ENCODE peak calls at places on chromosomes 12 and 14, in six cellular contexts. D, B, F, C, K and X are unnamed samples.

GRCh38 chr14:73241481-73242165 is 4.3 kb downstream of the PAPLN start:
- DNase-seq in D (no peak), B (no peak), F (no peak), C (no peak), K (no peak), X (no peak)

GRCh38 chr12:118052324-118053070 is 8.5 kb downstream of the WSB2 start:
- DNase-seq in D (no peak), B (peak), F (peak), C (peak), K (peak), X (peak)

GRCh38 chr12:113345318-113345717 is 10.4 kb upstream of the SLC8B1 start:
- DNase-seq in D (no peak), B (no peak), F (no peak), C (no peak), K (no peak), X (no peak)

GRCh38 chr12:3117628-3118027 is 40.4 kb downstream of the TSPAN9 start:
- DNase-seq in D (no peak), B (no peak), F (peak), C (peak), K (no peak), X (peak)

GRCh38 chr14:81211844-81212243 is 8.9 kb downstream of the GTF2A1 start:
- DNase-seq in D (peak), B (peak), F (peak), C (peak), K (no peak), X (peak)

GRCh38 chr12:92674500-92674899 is 28.3 kb upstream of the PLEKHG7 start:
- DNase-seq in D (no peak), B (no peak), F (no peak), C (no peak), K (no peak), X (no peak)

GRCh38 chr14:67963545-67963944 is 144.0 kb downstream of the RAD51B start:
- DNase-seq in D (no peak), B (no peak), F (no peak), C (no peak), K (no peak), X (no peak)

GRCh38 chr14:69014829-69015259 is 35.7 kb upstream of the ACTN1 start:
- DNase-seq in D (no peak), B (no peak), F (no peak), C (peak), K (no peak), X (no peak)

GRCh38 chr12:20629414-20630156 is 65.5 kb upstream of the SLCO1C1 start:
- DNase-seq in D (no peak), B (peak), F (peak), C (peak), K (no peak), X (peak)

GRCh38 chr12:101939856-101940265 is 62.5 kb downstream of the DRAM1 start:
- DNase-seq in D (peak), B (peak), F (peak), C (peak), K (no peak), X (peak)

GRCh38 chr12:110940296-110940695 is 19.9 kb upstream of the MYL2 start:
- DNase-seq in D (no peak), B (no peak), F (no peak), C (no peak), K (no peak), X (no peak)

GRCh38 chr12:121799175-121799841 is 4.5 kb upstream of the SETD1B start:
- DNase-seq in D (peak), B (peak), F (peak), C (peak), K (peak), X (peak)

GRCh38 chr12:30926243-30927209 is at the start of gene TSPAN11:
- DNase-seq in D (peak), B (peak), F (peak), C (peak), K (no peak), X (peak)

GRCh38 chr14:70873627-70874026 is 33.6 kb upstream of the PCNX1 start:
- DNase-seq in D (no peak), B (no peak), F (no peak), C (no peak), K (no peak), X (no peak)

GRCh38 chr12:107066686-107067085 is 26.7 kb downstream of the CRY1 start:
- DNase-seq in D (no peak), B (no peak), F (no peak), C (no peak), K (no peak), X (no peak)

GRCh38 chr12:6635375-6635855 is 344 bp downstream of the LPAR5 start:
- DNase-seq in D (no peak), B (no peak), F (no peak), C (no peak), K (no peak), X (no peak)

GRCh38 chr12:12511021-12511783 is 51.5 kb downstream of the DUSP16 start:
- DNase-seq in D (no peak), B (no peak), F (no peak), C (peak), K (no peak), X (no peak)

GRCh38 chr14:101116065-101116464 is 212.5 kb upstream of the RTL1 start:
- DNase-seq in D (no peak), B (no peak), F (no peak), C (no peak), K (no peak), X (no peak)

GRCh38 chr12:28209782-28210181 is 19.5 kb downstream of the CCDC91 start:
- DNase-seq in D (peak), B (no peak), F (peak), C (no peak), K (no peak), X (peak)

GRCh38 chr12:28622416-28622815 is 432.2 kb downstream of the CCDC91 start:
- DNase-seq in D (no peak), B (no peak), F (peak), C (peak), K (no peak), X (peak)

GRCh38 chr12:68317047-68317667 is 15.0 kb downstream of the MDM1 start:
- DNase-seq in D (peak), B (no peak), F (peak), C (peak), K (no peak), X (peak)

GRCh38 chr12:6443361-6443983 is 1.3 kb upstream of the CD27 start:
- DNase-seq in D (no peak), B (no peak), F (no peak), C (no peak), K (no peak), X (no peak)

GRCh38 chr14:99066378-99066777 is 205.6 kb downstream of the BCL11B start:
- DNase-seq in D (no peak), B (no peak), F (no peak), C (no peak), K (no peak), X (no peak)

GRCh38 chr14:36363704-36364103 is 43.3 kb upstream of the MBIP start:
- DNase-seq in D (no peak), B (no peak), F (no peak), C (no peak), K (no peak), X (no peak)

GRCh38 chr12:3371018-3371417 is 120.0 kb upstream of the PRMT8 start:
- DNase-seq in D (no peak), B (no peak), F (no peak), C (no peak), K (no peak), X (no peak)

GRCh38 chr12:110330544-110330943 is 49.5 kb downstream of the ATP2A2 start:
- DNase-seq in D (no peak), B (no peak), F (peak), C (peak), K (no peak), X (peak)

GRCh38 chr14:49641697-49642129 is 6.7 kb upstream of the DNAAF2 start:
- DNase-seq in D (no peak), B (no peak), F (peak), C (peak), K (no peak), X (peak)

GRCh38 chr14:92564361-92565039 is 50.9 kb downstream of the RIN3 start:
- DNase-seq in D (no peak), B (peak), F (no peak), C (no peak), K (no peak), X (no peak)

GRCh38 chr12:2769866-2770533 is 24.8 kb upstream of the FKBP4 start:
- DNase-seq in D (peak), B (no peak), F (no peak), C (no peak), K (no peak), X (no peak)

GRCh38 chr14:102863381-102863780 is 59.1 kb upstream of the AMN start:
- DNase-seq in D (no peak), B (no peak), F (no peak), C (no peak), K (no peak), X (no peak)

GRCh38 chr12:57430117-57430930 is 519 bp downstream of the R3HDM2 start:
- DNase-seq in D (no peak), B (peak), F (peak), C (peak), K (no peak), X (peak)
- TF ChIP-seq CTCF in D (peak), B (peak), F (no peak), C (no peak), K (no peak), X (no peak)

DNA sequence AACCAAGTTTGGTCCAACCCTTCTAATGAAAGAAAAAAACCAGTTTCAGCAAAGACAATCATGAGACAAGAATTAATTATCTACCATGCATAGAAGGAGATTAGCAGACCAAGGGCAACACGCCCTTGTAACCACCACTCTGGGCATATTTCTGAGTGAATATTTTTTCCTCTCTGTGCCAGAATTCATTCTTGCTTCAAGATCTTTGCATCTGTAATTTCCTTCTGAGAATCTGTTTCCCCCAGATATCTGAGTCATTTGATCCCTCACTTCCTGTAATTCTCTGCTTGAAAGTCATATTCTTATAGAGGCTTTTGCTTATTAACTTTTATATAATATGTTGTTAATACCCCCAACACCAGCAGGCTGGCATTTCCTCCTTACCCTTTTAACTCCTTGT is 243.7 kb downstream of the SLC16A7 start:
- DNase-seq in D (no peak), B (no peak), F (no peak), C (peak), K (no peak), X (no peak)
- H3K4me3 ChIP-seq in D (no peak), B (no peak), F (no peak), C (no peak), K (no peak), X (no peak)

GRCh38 chr14:38226366-38226765 is 18.7 kb downstream of the SSTR1 start:
- DNase-seq in D (no peak), B (no peak), F (no peak), C (no peak), K (no peak), X (no peak)

GRCh38 chr14:38225946-38226345 is 18.2 kb downstream of the SSTR1 start:
- DNase-seq in D (no peak), B (no peak), F (no peak), C (no peak), K (no peak), X (no peak)

GRCh38 chr14:38217538-38217937 is 9.8 kb downstream of the SSTR1 start:
- DNase-seq in D (no peak), B (no peak), F (no peak), C (no peak), K (no peak), X (no peak)

GRCh38 chr14:38224328-38224727 is 16.6 kb downstream of the SSTR1 start:
- DNase-seq in D (no peak), B (no peak), F (no peak), C (no peak), K (no peak), X (no peak)

DNA sequence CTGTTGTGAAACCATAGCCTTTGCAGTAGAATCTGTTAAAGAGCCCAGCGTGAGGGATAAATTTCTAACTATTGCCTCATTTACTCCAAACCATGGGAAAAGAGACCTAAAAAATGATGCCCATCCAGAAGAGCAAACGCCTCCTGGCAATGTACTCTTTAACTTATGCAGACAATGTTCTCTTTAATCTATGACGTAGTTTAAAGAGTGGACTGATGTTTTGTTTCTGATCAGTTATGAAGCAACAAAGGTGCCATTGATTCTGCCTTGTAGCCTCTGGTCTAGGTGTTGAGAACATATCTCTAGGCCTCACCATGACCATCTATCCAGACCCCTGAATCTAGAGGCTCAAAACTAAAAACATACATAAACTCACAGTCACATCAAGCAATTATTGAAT is 13.4 kb downstream of the SSTR1 start:
- DNase-seq in D (no peak), B (no peak), F (no peak), C (no peak), K (no peak), X (no peak)
- TF ChIP-seq CTCF in D (no peak), B (no peak), F (no peak), C (no peak), K (no peak), X (no peak)

GRCh38 chr12:51922762-51923505 is 15.6 kb downstream of the ACVRL1 start:
- DNase-seq in D (no peak), B (peak), F (peak), C (peak), K (no peak), X (peak)
- H3K4me3 ChIP-seq in D (no peak), B (peak), F (no peak), C (no peak), K (peak), X (no peak)

DNA sequence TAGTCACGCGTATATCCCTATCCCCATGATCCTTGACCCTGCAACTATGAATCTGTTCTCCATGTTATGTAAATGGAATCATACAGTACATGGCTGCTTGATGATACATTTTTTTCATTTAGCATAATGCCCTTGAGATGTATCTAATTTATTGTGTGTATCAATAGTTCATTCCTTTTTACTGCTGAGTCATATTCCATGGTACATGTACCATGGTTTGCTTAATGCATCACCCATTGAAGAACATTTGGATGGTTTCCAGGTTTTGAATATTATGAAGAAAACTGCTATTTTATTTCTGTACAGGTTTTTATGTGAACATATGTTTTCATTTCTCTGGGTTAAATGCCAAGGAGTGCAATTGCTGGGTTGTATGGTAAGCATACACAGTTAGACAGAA is 4.0 kb upstream of the RNASE10 start:
- DNase-seq in D (no peak), B (no peak), F (peak), C (peak), K (no peak), X (peak)
- TF ChIP-seq CTCF in D (no peak), B (no peak), F (no peak), C (no peak), K (no peak), X (no peak)

GRCh38 chr14:63890553-63890952 is 37.7 kb downstream of the SYNE2 start:
- DNase-seq in D (no peak), B (no peak), F (no peak), C (no peak), K (no peak), X (no peak)
- H3K4me3 ChIP-seq in D (no peak), B (no peak), F (no peak), C (no peak), K (no peak), X (no peak)

GRCh38 chr14:28143340-28143739 is 623.2 kb upstream of the FOXG1 start:
- DNase-seq in D (peak), B (no peak), F (no peak), C (no peak), K (no peak), X (no peak)

GRCh38 chr14:28141662-28142061 is 624.9 kb upstream of the FOXG1 start:
- DNase-seq in D (no peak), B (no peak), F (no peak), C (no peak), K (no peak), X (no peak)

DNA sequence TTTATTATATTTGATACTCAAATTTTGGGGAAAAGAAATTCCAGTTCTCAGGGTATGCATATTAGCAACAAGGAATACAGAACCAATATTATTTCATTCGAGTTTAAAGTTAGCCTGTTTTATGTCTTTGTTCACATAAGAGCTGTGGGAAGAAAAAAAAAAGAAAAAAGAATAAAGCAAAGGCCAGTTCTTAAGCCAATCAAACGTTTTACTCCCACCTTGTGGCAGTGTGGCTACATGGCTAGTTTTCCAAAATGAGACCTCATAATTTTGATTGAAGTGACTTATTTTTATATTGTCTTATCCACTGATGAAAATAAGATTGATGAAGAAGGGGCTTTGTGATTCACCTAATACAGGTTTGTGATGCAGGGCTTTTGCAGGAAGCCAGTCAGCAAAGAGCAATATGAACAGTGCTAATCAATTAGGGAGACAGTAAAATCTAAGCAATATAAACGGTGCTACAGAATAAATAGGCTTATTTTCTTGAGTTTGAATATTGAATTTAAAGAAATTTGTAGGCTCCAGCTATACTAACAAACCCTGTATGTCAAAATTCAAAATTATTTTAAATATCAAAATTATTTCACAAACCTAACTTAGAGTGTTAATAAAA is 624.1 kb upstream of the FOXG1 start:
- DNase-seq in D (peak), B (no peak), F (peak), C (no peak), K (no peak), X (peak)
- TF ChIP-seq CTCF in D (peak), B (no peak), F (peak), C (no peak), K (no peak), X (peak)

GRCh38 chr14:77114609-77115008 is 16.6 kb downstream of the CIPC start:
- DNase-seq in D (no peak), B (no peak), F (no peak), C (no peak), K (no peak), X (no peak)
- H3K4me3 ChIP-seq in D (no peak), B (no peak), F (no peak), C (no peak), K (no peak), X (no peak)

DNA sequence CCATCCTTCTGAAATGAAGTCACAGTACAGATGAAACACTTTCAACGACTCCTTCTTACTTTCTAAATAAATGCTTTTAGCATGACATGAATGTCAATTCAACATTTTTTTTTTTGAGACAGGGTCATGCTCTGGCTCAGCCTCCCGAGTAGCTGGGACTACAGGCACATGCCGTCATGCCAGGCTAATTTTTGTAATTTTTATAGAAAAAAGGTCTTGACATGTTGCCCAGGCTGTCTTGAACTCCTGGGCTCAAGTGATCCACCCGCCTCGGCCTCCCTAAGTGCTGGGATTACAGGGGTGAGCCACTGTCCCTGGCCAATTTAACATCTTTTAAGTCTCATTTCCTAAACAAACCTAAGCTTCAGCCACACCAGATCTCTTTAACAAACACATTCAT is 16.4 kb downstream of the GALNT6 start:
- DNase-seq in D (no peak), B (no peak), F (no peak), C (no peak), K (no peak), X (no peak)
- TF ChIP-seq CTCF in D (no peak), B (no peak), F (no peak), C (no peak), K (no peak), X (no peak)

GRCh38 chr12:123390415-123391093 is 6.6 kb downstream of the KMT5A start:
- DNase-seq in D (no peak), B (no peak), F (no peak), C (no peak), K (no peak), X (peak)
- H3K4me3 ChIP-seq in D (peak), B (peak), F (peak), C (peak), K (peak), X (peak)